ENCODE peak calls at places on chromosomes 4 and X, in four cellular contexts. One of them, this sample, is unnamed. For H3K4me1, the result is how much of the 10 kb centered on the place peaks cover.

GRCh38 chr4:116180056-116180690 is 905.2 kb downstream of the TRAM1L1 start:
- DNase-seq in GM23338: peak
- DNase-seq in Peyer's patch: no peak
- DNase-seq in kidney: no peak
- DNase-seq in this sample: no peak

GRCh38 chr4:167234388-167234881 is at the start of gene SPOCK3:
- DNase-seq in GM23338: peak
- DNase-seq in Peyer's patch: no peak
- DNase-seq in kidney: peak
- DNase-seq in this sample: peak

GRCh38 chr4:157728215-157728614 is 444.6 kb downstream of the GASK1B start:
- DNase-seq in GM23338: no peak
- DNase-seq in Peyer's patch: no peak
- DNase-seq in kidney: peak
- DNase-seq in this sample: no peak

GRCh38 chr4:118280501-118281218 is 72.1 kb downstream of the PRSS12 start:
- DNase-seq in GM23338: peak
- DNase-seq in Peyer's patch: peak
- DNase-seq in kidney: no peak
- DNase-seq in this sample: peak

GRCh38 chrX:2665387-2666304 is 25.4 kb upstream of the CD99 start:
- DNase-seq in GM23338: no peak
- DNase-seq in Peyer's patch: no peak
- DNase-seq in kidney: no peak
- DNase-seq in this sample: no peak

GRCh38 chrX:39866229-39866628 is 231.5 kb downstream of the BCOR start:
- DNase-seq in GM23338: no peak
- DNase-seq in Peyer's patch: no peak
- DNase-seq in kidney: no peak
- DNase-seq in this sample: no peak

GRCh38 chr4:139595989-139596679 is 40.1 kb upstream of the SETD7 start:
- DNase-seq in GM23338: no peak
- DNase-seq in Peyer's patch: no peak
- DNase-seq in kidney: no peak
- DNase-seq in this sample: no peak

GRCh38 chrX:53003111-53003510 is 44.8 kb upstream of the FAM156A start:
- DNase-seq in GM23338: no peak
- DNase-seq in Peyer's patch: no peak
- DNase-seq in kidney: no peak
- DNase-seq in this sample: no peak

GRCh38 chr4:114495471-114495928 is 103.1 kb upstream of the UGT8 start:
- DNase-seq in GM23338: peak
- DNase-seq in Peyer's patch: no peak
- DNase-seq in kidney: no peak
- DNase-seq in this sample: no peak

GRCh38 chr4:149409186-149410056 is 406.2 kb downstream of the IQCM start:
- DNase-seq in GM23338: no peak
- DNase-seq in Peyer's patch: no peak
- DNase-seq in kidney: peak
- DNase-seq in this sample: no peak

GRCh38 chr4:121658125-121658524 is 38.7 kb downstream of the ANXA5 start:
- DNase-seq in GM23338: no peak
- DNase-seq in Peyer's patch: no peak
- DNase-seq in kidney: no peak
- DNase-seq in this sample: no peak

GRCh38 chr4:155807021-155807420 is 48.2 kb downstream of the GUCY1B1 start:
- DNase-seq in GM23338: no peak
- DNase-seq in Peyer's patch: no peak
- DNase-seq in kidney: no peak
- DNase-seq in this sample: no peak

GRCh38 chrX:41481264-41482109 is 34.3 kb downstream of the NYX start:
- DNase-seq in GM23338: peak
- DNase-seq in Peyer's patch: no peak
- DNase-seq in kidney: no peak
- DNase-seq in this sample: no peak

GRCh38 chrX:55524487-55524886 is 34.8 kb upstream of the USP51 start:
- DNase-seq in GM23338: peak
- DNase-seq in Peyer's patch: no peak
- DNase-seq in kidney: no peak
- DNase-seq in this sample: no peak

GRCh38 chr4:167908816-167909215 is 183.5 kb upstream of the ANXA10 start:
- DNase-seq in GM23338: no peak
- DNase-seq in Peyer's patch: no peak
- DNase-seq in kidney: no peak
- DNase-seq in this sample: no peak

GRCh38 chrX:55593756-55594257 is 29.4 kb upstream of the FOXR2 start:
- DNase-seq in GM23338: no peak
- DNase-seq in Peyer's patch: no peak
- DNase-seq in kidney: no peak
- DNase-seq in this sample: no peak

GRCh38 chrX:275967-276587 is 5.1 kb upstream of the PLCXD1 start:
- DNase-seq in GM23338: peak
- DNase-seq in Peyer's patch: peak
- DNase-seq in kidney: peak
- DNase-seq in this sample: peak

GRCh38 chrX:70478521-70478920 is 33.9 kb downstream of the DLG3 start:
- DNase-seq in GM23338: no peak
- DNase-seq in Peyer's patch: no peak
- DNase-seq in kidney: no peak
- DNase-seq in this sample: no peak
- H3K4me1 ChIP-seq in GM23338: half or more
- H3K4me1 ChIP-seq in Peyer's patch: under half
- H3K4me1 ChIP-seq in kidney: under half
- H3K4me1 ChIP-seq in this sample: under half

GRCh38 chr4:186936496-186937375 is 213.1 kb upstream of the FAT1 start:
- DNase-seq in GM23338: no peak
- DNase-seq in Peyer's patch: no peak
- DNase-seq in kidney: no peak
- DNase-seq in this sample: no peak
- H3K4me3 ChIP-seq in GM23338: no peak
- H3K4me3 ChIP-seq in Peyer's patch: peak
- H3K4me3 ChIP-seq in kidney: peak
- H3K4me3 ChIP-seq in this sample: peak

GRCh38 chr4:1763550-1764080 is 29.5 kb upstream of the FGFR3 start:
- DNase-seq in GM23338: no peak
- DNase-seq in Peyer's patch: no peak
- DNase-seq in kidney: no peak
- DNase-seq in this sample: no peak
- H3K4me1 ChIP-seq in GM23338: under half
- H3K4me1 ChIP-seq in Peyer's patch: under half
- H3K4me1 ChIP-seq in kidney: under half
- H3K4me1 ChIP-seq in this sample: under half

DNA sequence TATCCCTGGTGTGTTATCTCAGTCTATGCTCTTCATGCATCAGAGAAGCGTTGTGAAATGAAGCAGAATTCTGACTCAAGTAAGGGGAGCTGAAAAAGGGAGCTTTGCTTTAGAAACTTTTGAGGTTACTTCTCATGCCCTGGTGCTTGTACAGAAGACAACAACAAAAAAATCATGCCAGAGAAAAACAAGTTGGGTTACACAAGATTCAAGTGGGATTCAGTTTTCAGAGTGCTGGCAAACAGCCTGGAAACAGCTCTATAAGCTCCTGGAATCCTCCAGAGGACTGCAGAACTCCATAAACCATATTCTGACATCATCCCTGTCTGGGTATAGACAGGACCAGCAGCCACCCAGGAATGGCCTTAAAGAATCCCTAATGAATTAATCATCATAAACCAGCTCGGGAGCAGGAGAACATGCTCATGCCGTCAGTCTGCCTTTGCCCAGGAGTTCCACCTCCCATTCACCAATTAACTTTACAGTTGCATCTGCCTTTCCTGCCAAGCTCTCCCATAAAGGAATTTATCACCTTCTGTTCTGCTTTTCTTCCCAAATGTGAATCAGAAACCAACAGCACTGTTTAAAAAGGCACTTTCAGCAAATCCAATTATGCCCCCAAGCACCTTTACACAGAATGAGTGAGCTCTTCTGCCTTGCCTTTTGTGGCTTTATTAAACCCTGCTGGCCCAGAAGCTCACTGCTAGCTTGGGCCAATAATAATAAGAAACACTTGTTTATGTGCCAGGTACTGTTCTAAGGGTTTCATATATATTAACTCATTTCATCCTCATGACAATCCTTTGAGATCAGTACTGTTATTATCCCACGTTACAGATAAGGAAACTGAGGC is 54.5 kb upstream of the FBXW7 start:
- DNase-seq in GM23338: no peak
- DNase-seq in Peyer's patch: no peak
- DNase-seq in kidney: no peak
- DNase-seq in this sample: no peak
- H3K4me3 ChIP-seq in GM23338: peak
- H3K4me3 ChIP-seq in Peyer's patch: no peak
- H3K4me3 ChIP-seq in kidney: no peak
- H3K4me3 ChIP-seq in this sample: no peak

GRCh38 chr4:57098415-57098814 is 11.8 kb downstream of the IGFBP7 start:
- DNase-seq in GM23338: no peak
- DNase-seq in Peyer's patch: no peak
- DNase-seq in kidney: no peak
- DNase-seq in this sample: no peak

GRCh38 chr4:57099363-57099762 is 10.8 kb downstream of the IGFBP7 start:
- DNase-seq in GM23338: no peak
- DNase-seq in Peyer's patch: no peak
- DNase-seq in kidney: no peak
- DNase-seq in this sample: no peak

GRCh38 chr4:57097711-57098110 is 12.5 kb downstream of the IGFBP7 start:
- DNase-seq in GM23338: no peak
- DNase-seq in Peyer's patch: no peak
- DNase-seq in kidney: no peak
- DNase-seq in this sample: no peak

GRCh38 chr4:57100979-57101629 is 9.1 kb downstream of the IGFBP7 start:
- DNase-seq in GM23338: no peak
- DNase-seq in Peyer's patch: no peak
- DNase-seq in kidney: no peak
- DNase-seq in this sample: no peak

GRCh38 chr4:57098945-57099344 is 11.2 kb downstream of the IGFBP7 start:
- DNase-seq in GM23338: no peak
- DNase-seq in Peyer's patch: no peak
- DNase-seq in kidney: no peak
- DNase-seq in this sample: no peak
- H3K4me1 ChIP-seq in GM23338: under half
- H3K4me1 ChIP-seq in Peyer's patch: under half
- H3K4me1 ChIP-seq in kidney: half or more
- H3K4me1 ChIP-seq in this sample: under half

GRCh38 chr4:3871881-3872833 is 106.0 kb downstream of the ADRA2C start:
- DNase-seq in GM23338: peak
- DNase-seq in Peyer's patch: peak
- DNase-seq in kidney: peak
- DNase-seq in this sample: peak
- H3K4me3 ChIP-seq in GM23338: peak
- H3K4me3 ChIP-seq in Peyer's patch: no peak
- H3K4me3 ChIP-seq in kidney: no peak
- H3K4me3 ChIP-seq in this sample: no peak

DNA sequence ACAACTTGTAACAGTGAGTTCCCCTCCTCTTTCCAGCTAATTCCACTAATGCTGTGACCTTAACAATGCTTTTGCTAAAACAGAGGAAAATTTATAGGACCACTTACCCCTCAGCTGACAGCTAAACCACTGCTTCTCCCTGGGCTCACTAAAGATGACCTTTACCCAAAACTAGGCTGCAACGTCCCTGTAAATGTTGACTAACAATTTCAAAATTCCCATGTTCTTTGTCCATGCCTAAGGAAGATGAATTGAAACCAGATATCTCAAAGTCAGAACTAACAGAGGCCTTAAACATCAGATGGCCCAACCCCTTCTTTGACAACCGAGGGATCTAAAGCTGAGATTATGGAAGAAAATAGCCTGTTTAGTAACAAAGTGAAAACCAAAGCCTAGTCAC is 32.5 kb downstream of the AFAP1 start:
- DNase-seq in GM23338: no peak
- DNase-seq in Peyer's patch: no peak
- DNase-seq in kidney: no peak
- DNase-seq in this sample: no peak
- H3K4me1 ChIP-seq in GM23338: half or more
- H3K4me1 ChIP-seq in Peyer's patch: under half
- H3K4me1 ChIP-seq in kidney: under half
- H3K4me1 ChIP-seq in this sample: under half

GRCh38 chr4:826508-827208 is 729 bp upstream of the CPLX1 start:
- DNase-seq in GM23338: peak
- DNase-seq in Peyer's patch: peak
- DNase-seq in kidney: peak
- DNase-seq in this sample: peak

GRCh38 chr4:825063-825968 is 613 bp downstream of the CPLX1 start:
- DNase-seq in GM23338: peak
- DNase-seq in Peyer's patch: peak
- DNase-seq in kidney: peak
- DNase-seq in this sample: peak

GRCh38 chr4:827209-828081 is 1.5 kb upstream of the CPLX1 start:
- DNase-seq in GM23338: peak
- DNase-seq in Peyer's patch: no peak
- DNase-seq in kidney: peak
- DNase-seq in this sample: no peak

GRCh38 chr4:824461-825062 is 1.4 kb downstream of the CPLX1 start:
- DNase-seq in GM23338: peak
- DNase-seq in Peyer's patch: peak
- DNase-seq in kidney: peak
- DNase-seq in this sample: peak

GRCh38 chr4:825969-826330 is at the start of gene CPLX1:
- DNase-seq in GM23338: peak
- DNase-seq in Peyer's patch: peak
- DNase-seq in kidney: peak
- DNase-seq in this sample: peak
- H3K4me3 ChIP-seq in GM23338: peak
- H3K4me3 ChIP-seq in Peyer's patch: peak
- H3K4me3 ChIP-seq in kidney: no peak
- H3K4me3 ChIP-seq in this sample: peak

GRCh38 chr4:37666625-37667071 is 19.5 kb downstream of the RELL1 start:
- DNase-seq in GM23338: peak
- DNase-seq in Peyer's patch: peak
- DNase-seq in kidney: peak
- DNase-seq in this sample: no peak
- H3K4me1 ChIP-seq in GM23338: under half
- H3K4me1 ChIP-seq in Peyer's patch: under half
- H3K4me1 ChIP-seq in kidney: under half
- H3K4me1 ChIP-seq in this sample: under half

This sample was measured in pancreas.